ENCODE peak calls at places on chromosomes 1 and 21, in six cellular contexts. One of them, this sample, is unnamed.

GRCh38 chr1:59156526-59157196 is 140.2 kb upstream of the FGGY start:
- DNase-seq in cardiac muscle cell: peak
- DNase-seq in activated T-cell treated with anti-CD3 and anti-CD28 coated beads, Interleukin-2, amount 50 U/mL, for 4 hours: no peak
- DNase-seq in CD4-positive, alpha-beta T cell: no peak
- DNase-seq in iris pigment epithelial cell: peak
- DNase-seq in GM06990: no peak
- DNase-seq in this sample: peak

GRCh38 chr1:67058761-67059160 is 4.8 kb upstream of the SLC35D1 start:
- DNase-seq in iris pigment epithelial cell: peak
- DNase-seq in activated T-cell treated with anti-CD3 and anti-CD28 coated beads, Interleukin-2, amount 50 U/mL, for 4 hours: no peak
- DNase-seq in GM06990: no peak
- DNase-seq in cardiac muscle cell: peak
- DNase-seq in CD4-positive, alpha-beta T cell: no peak
- DNase-seq in this sample: no peak

GRCh38 chr1:2382621-2383361 is 8.6 kb downstream of the MORN1 start:
- DNase-seq in activated T-cell treated with anti-CD3 and anti-CD28 coated beads, Interleukin-2, amount 50 U/mL, for 4 hours: no peak
- DNase-seq in cardiac muscle cell: peak
- DNase-seq in GM06990: no peak
- DNase-seq in iris pigment epithelial cell: peak
- DNase-seq in CD4-positive, alpha-beta T cell: no peak
- DNase-seq in this sample: peak

GRCh38 chr1:43285269-43285986 is at the start of gene C1orf210:
- DNase-seq in GM06990: no peak
- DNase-seq in iris pigment epithelial cell: no peak
- DNase-seq in CD4-positive, alpha-beta T cell: no peak
- DNase-seq in activated T-cell treated with anti-CD3 and anti-CD28 coated beads, Interleukin-2, amount 50 U/mL, for 4 hours: no peak
- DNase-seq in cardiac muscle cell: no peak
- DNase-seq in this sample: no peak

GRCh38 chr21:45525153-45525909 is 16.9 kb downstream of the SLC19A1 start:
- DNase-seq in GM06990: no peak
- DNase-seq in activated T-cell treated with anti-CD3 and anti-CD28 coated beads, Interleukin-2, amount 50 U/mL, for 4 hours: no peak
- DNase-seq in cardiac muscle cell: no peak
- DNase-seq in iris pigment epithelial cell: no peak
- DNase-seq in CD4-positive, alpha-beta T cell: no peak
- DNase-seq in this sample: no peak

GRCh38 chr1:53737648-53738204 is 1.2 kb downstream of the GLIS1 start:
- DNase-seq in cardiac muscle cell: no peak
- DNase-seq in activated T-cell treated with anti-CD3 and anti-CD28 coated beads, Interleukin-2, amount 50 U/mL, for 4 hours: no peak
- DNase-seq in CD4-positive, alpha-beta T cell: no peak
- DNase-seq in iris pigment epithelial cell: peak
- DNase-seq in GM06990: no peak
- DNase-seq in this sample: no peak

GRCh38 chr1:166920561-166921475 is 44.8 kb upstream of the TADA1 start:
- DNase-seq in cardiac muscle cell: peak
- DNase-seq in CD4-positive, alpha-beta T cell: no peak
- DNase-seq in GM06990: no peak
- DNase-seq in activated T-cell treated with anti-CD3 and anti-CD28 coated beads, Interleukin-2, amount 50 U/mL, for 4 hours: no peak
- DNase-seq in iris pigment epithelial cell: peak
- DNase-seq in this sample: peak

GRCh38 chr1:170313306-170313705 is 167.5 kb downstream of the NTMT2 start:
- DNase-seq in CD4-positive, alpha-beta T cell: no peak
- DNase-seq in activated T-cell treated with anti-CD3 and anti-CD28 coated beads, Interleukin-2, amount 50 U/mL, for 4 hours: no peak
- DNase-seq in GM06990: no peak
- DNase-seq in iris pigment epithelial cell: no peak
- DNase-seq in cardiac muscle cell: no peak
- DNase-seq in this sample: no peak

GRCh38 chr1:53393325-53393792 is 65.5 kb upstream of the LRP8 start:
- DNase-seq in iris pigment epithelial cell: peak
- DNase-seq in activated T-cell treated with anti-CD3 and anti-CD28 coated beads, Interleukin-2, amount 50 U/mL, for 4 hours: peak
- DNase-seq in CD4-positive, alpha-beta T cell: peak
- DNase-seq in GM06990: peak
- DNase-seq in cardiac muscle cell: peak
- DNase-seq in this sample: peak

GRCh38 chr21:29271927-29272333 is 26.8 kb upstream of the BACH1 start:
- DNase-seq in iris pigment epithelial cell: no peak
- DNase-seq in CD4-positive, alpha-beta T cell: no peak
- DNase-seq in GM06990: no peak
- DNase-seq in cardiac muscle cell: no peak
- DNase-seq in activated T-cell treated with anti-CD3 and anti-CD28 coated beads, Interleukin-2, amount 50 U/mL, for 4 hours: no peak
- DNase-seq in this sample: no peak

GRCh38 chr1:154186852-154187501 is 4.9 kb downstream of the TPM3 start:
- DNase-seq in iris pigment epithelial cell: no peak
- DNase-seq in cardiac muscle cell: no peak
- DNase-seq in activated T-cell treated with anti-CD3 and anti-CD28 coated beads, Interleukin-2, amount 50 U/mL, for 4 hours: no peak
- DNase-seq in CD4-positive, alpha-beta T cell: no peak
- DNase-seq in GM06990: no peak
- DNase-seq in this sample: no peak

GRCh38 chr1:145878724-145879123 is 6.9 kb downstream of the ANKRD35 start:
- DNase-seq in GM06990: no peak
- DNase-seq in CD4-positive, alpha-beta T cell: no peak
- DNase-seq in cardiac muscle cell: no peak
- DNase-seq in iris pigment epithelial cell: peak
- DNase-seq in activated T-cell treated with anti-CD3 and anti-CD28 coated beads, Interleukin-2, amount 50 U/mL, for 4 hours: no peak
- DNase-seq in this sample: no peak